ENCODE peak calls at places on chromosome 15, in eight cellular contexts. One of them, this sample, is unnamed.
A peak's percentile ranks its signal among the peaks of the same experiment; 100 is the strongest.

GRCh38 chr15:56963126-56963525 is 44.7 kb downstream of the TCF12 start:
- DNase-seq in transverse colon: no peak
- DNase-seq in stomach: no peak
- DNase-seq in A549: no peak
- DNase-seq in ovary: no peak
- DNase-seq in H1: no peak
- DNase-seq in SK-N-SH: no peak
- DNase-seq in sigmoid colon: no peak
- DNase-seq in this sample: no peak

GRCh38 chr15:50247819-50248650 is 17.5 kb downstream of the HDC start:
- DNase-seq in transverse colon: peak; percentile 53
- DNase-seq in stomach: peak; percentile 43
- DNase-seq in A549: no peak
- DNase-seq in ovary: no peak
- DNase-seq in H1: no peak
- DNase-seq in SK-N-SH: no peak
- DNase-seq in sigmoid colon: no peak
- DNase-seq in this sample: no peak

GRCh38 chr15:77002954-77003912 is 8.3 kb downstream of the PSTPIP1 start:
- DNase-seq in transverse colon: peak; percentile 73
- DNase-seq in stomach: peak; percentile 53
- DNase-seq in A549: no peak
- DNase-seq in ovary: no peak
- DNase-seq in H1: no peak
- DNase-seq in SK-N-SH: no peak
- DNase-seq in sigmoid colon: peak; percentile 80
- DNase-seq in this sample: no peak

GRCh38 chr15:60047701-60048100 is 43.6 kb downstream of the FOXB1 start:
- DNase-seq in transverse colon: no peak
- DNase-seq in stomach: no peak
- DNase-seq in A549: no peak
- DNase-seq in ovary: no peak
- DNase-seq in H1: no peak
- DNase-seq in SK-N-SH: no peak
- DNase-seq in sigmoid colon: no peak
- DNase-seq in this sample: no peak

GRCh38 chr15:68416158-68416535 is 15.8 kb downstream of the ITGA11 start:
- DNase-seq in transverse colon: no peak
- DNase-seq in stomach: no peak
- DNase-seq in A549: no peak
- DNase-seq in ovary: no peak
- DNase-seq in H1: peak; percentile 24
- DNase-seq in SK-N-SH: no peak
- DNase-seq in sigmoid colon: no peak
- DNase-seq in this sample: no peak

GRCh38 chr15:70279096-70279495 is 181.4 kb upstream of the TLE3 start:
- DNase-seq in transverse colon: no peak
- DNase-seq in stomach: no peak
- DNase-seq in A549: no peak
- DNase-seq in ovary: no peak
- DNase-seq in H1: no peak
- DNase-seq in SK-N-SH: no peak
- DNase-seq in sigmoid colon: no peak
- DNase-seq in this sample: no peak

GRCh38 chr15:68379759-68380290 is 52.1 kb downstream of the ITGA11 start:
- DNase-seq in transverse colon: no peak
- DNase-seq in stomach: peak; percentile 3
- DNase-seq in A549: no peak
- DNase-seq in ovary: peak; percentile 3
- DNase-seq in H1: peak; percentile 19
- DNase-seq in SK-N-SH: no peak
- DNase-seq in sigmoid colon: peak; percentile 18
- DNase-seq in this sample: no peak

GRCh38 chr15:77527831-77528231 is 104.9 kb downstream of the LINGO1 start:
- DNase-seq in transverse colon: no peak
- DNase-seq in stomach: no peak
- DNase-seq in A549: no peak
- DNase-seq in ovary: peak; percentile 46
- DNase-seq in H1: no peak
- DNase-seq in SK-N-SH: no peak
- DNase-seq in sigmoid colon: peak; percentile 50
- DNase-seq in this sample: no peak

GRCh38 chr15:39411102-39411989 is 169.5 kb upstream of the THBS1 start:
- DNase-seq in transverse colon: no peak
- DNase-seq in stomach: no peak
- DNase-seq in A549: no peak
- DNase-seq in ovary: no peak
- DNase-seq in H1: no peak
- DNase-seq in SK-N-SH: no peak
- DNase-seq in sigmoid colon: no peak
- DNase-seq in this sample: no peak

GRCh38 chr15:94287794-94288246 is 56.5 kb downstream of the MCTP2 start:
- DNase-seq in transverse colon: peak; percentile 43
- DNase-seq in stomach: peak; percentile 31
- DNase-seq in A549: no peak
- DNase-seq in ovary: no peak
- DNase-seq in H1: no peak
- DNase-seq in SK-N-SH: peak; percentile 14
- DNase-seq in sigmoid colon: no peak
- DNase-seq in this sample: no peak

GRCh38 chr15:40244961-40245523 is 6.2 kb downstream of the PAK6 start:
- DNase-seq in transverse colon: peak; percentile 5
- DNase-seq in stomach: peak; percentile 58
- DNase-seq in A549: no peak
- DNase-seq in ovary: no peak
- DNase-seq in H1: no peak
- DNase-seq in SK-N-SH: no peak
- DNase-seq in sigmoid colon: peak; percentile 40
- DNase-seq in this sample: peak; percentile 8

GRCh38 chr15:82298032-82298431 is 35.4 kb downstream of the SAXO2 start:
- DNase-seq in transverse colon: no peak
- DNase-seq in stomach: no peak
- DNase-seq in A549: no peak
- DNase-seq in ovary: no peak
- DNase-seq in H1: no peak
- DNase-seq in SK-N-SH: no peak
- DNase-seq in sigmoid colon: no peak
- DNase-seq in this sample: no peak

GRCh38 chr15:29518442-29518841 is 248.8 kb upstream of the NSMCE3 start:
- DNase-seq in transverse colon: no peak
- DNase-seq in stomach: no peak
- DNase-seq in A549: no peak
- DNase-seq in ovary: no peak
- DNase-seq in H1: no peak
- DNase-seq in SK-N-SH: no peak
- DNase-seq in sigmoid colon: no peak
- DNase-seq in this sample: no peak

GRCh38 chr15:51128701-51129100 is 34.0 kb upstream of the TNFAIP8L3 start:
- DNase-seq in transverse colon: no peak
- DNase-seq in stomach: no peak
- DNase-seq in A549: no peak
- DNase-seq in ovary: no peak
- DNase-seq in H1: no peak
- DNase-seq in SK-N-SH: no peak
- DNase-seq in sigmoid colon: no peak
- DNase-seq in this sample: no peak

GRCh38 chr15:95770191-95770590 is 560.3 kb upstream of the NR2F2 start:
- DNase-seq in transverse colon: no peak
- DNase-seq in stomach: no peak
- DNase-seq in A549: no peak
- DNase-seq in ovary: no peak
- DNase-seq in H1: no peak
- DNase-seq in SK-N-SH: no peak
- DNase-seq in sigmoid colon: no peak
- DNase-seq in this sample: no peak

GRCh38 chr15:28876131-28876844 is 9.5 kb upstream of the APBA2 start:
- DNase-seq in transverse colon: no peak
- DNase-seq in stomach: no peak
- DNase-seq in A549: no peak
- DNase-seq in ovary: no peak
- DNase-seq in H1: peak; percentile 71
- DNase-seq in SK-N-SH: no peak
- DNase-seq in sigmoid colon: no peak
- DNase-seq in this sample: no peak

GRCh38 chr15:45027220-45027619 is 4.2 kb downstream of the SORD start:
- DNase-seq in transverse colon: no peak
- DNase-seq in stomach: no peak
- DNase-seq in A549: no peak
- DNase-seq in ovary: no peak
- DNase-seq in H1: no peak
- DNase-seq in SK-N-SH: peak; percentile 41
- DNase-seq in sigmoid colon: no peak
- DNase-seq in this sample: no peak

GRCh38 chr15:90036343-90036742 is 35.2 kb downstream of the ZNF710 start:
- DNase-seq in transverse colon: peak; percentile 9
- DNase-seq in stomach: no peak
- DNase-seq in A549: no peak
- DNase-seq in ovary: no peak
- DNase-seq in H1: no peak
- DNase-seq in SK-N-SH: no peak
- DNase-seq in sigmoid colon: peak; percentile 38
- DNase-seq in this sample: no peak

GRCh38 chr15:90037510-90037860 is 36.4 kb downstream of the ZNF710 start:
- DNase-seq in transverse colon: no peak
- DNase-seq in stomach: no peak
- DNase-seq in A549: no peak
- DNase-seq in ovary: no peak
- DNase-seq in H1: no peak
- DNase-seq in SK-N-SH: no peak
- DNase-seq in sigmoid colon: no peak
- DNase-seq in this sample: no peak

GRCh38 chr15:90037961-90038633 is 37.0 kb downstream of the ZNF710 start:
- DNase-seq in transverse colon: no peak
- DNase-seq in stomach: no peak
- DNase-seq in A549: no peak
- DNase-seq in ovary: no peak
- DNase-seq in H1: no peak
- DNase-seq in SK-N-SH: no peak
- DNase-seq in sigmoid colon: peak; percentile 58
- DNase-seq in this sample: no peak

GRCh38 chr15:90035835-90036220 is 34.7 kb downstream of the ZNF710 start:
- DNase-seq in transverse colon: peak; percentile 19
- DNase-seq in stomach: no peak
- DNase-seq in A549: no peak
- DNase-seq in ovary: no peak
- DNase-seq in H1: no peak
- DNase-seq in SK-N-SH: no peak
- DNase-seq in sigmoid colon: peak; percentile 67
- DNase-seq in this sample: no peak

GRCh38 chr15:90036806-90037509 is 35.8 kb downstream of the ZNF710 start:
- DNase-seq in transverse colon: peak; percentile 6
- DNase-seq in stomach: no peak
- DNase-seq in A549: no peak
- DNase-seq in ovary: no peak
- DNase-seq in H1: no peak
- DNase-seq in SK-N-SH: no peak
- DNase-seq in sigmoid colon: peak; percentile 50
- DNase-seq in this sample: no peak
- H3K4me1 ChIP-seq in transverse colon: peaks cover 28% of the 10 kb centered on the region
- H3K4me1 ChIP-seq in stomach: peaks cover 69% of the 10 kb centered on the region
- H3K4me1 ChIP-seq in A549: peaks cover 32% of the 10 kb centered on the region
- H3K4me1 ChIP-seq in ovary: peaks cover 22% of the 10 kb centered on the region
- H3K4me1 ChIP-seq in H1: no peaks in the 10 kb centered on the region
- H3K4me1 ChIP-seq in SK-N-SH: peaks cover 18% of the 10 kb centered on the region
- H3K4me1 ChIP-seq in sigmoid colon: no peaks in the 10 kb centered on the region
- H3K4me1 ChIP-seq in this sample: peaks cover 70% of the 10 kb centered on the region

DNA sequence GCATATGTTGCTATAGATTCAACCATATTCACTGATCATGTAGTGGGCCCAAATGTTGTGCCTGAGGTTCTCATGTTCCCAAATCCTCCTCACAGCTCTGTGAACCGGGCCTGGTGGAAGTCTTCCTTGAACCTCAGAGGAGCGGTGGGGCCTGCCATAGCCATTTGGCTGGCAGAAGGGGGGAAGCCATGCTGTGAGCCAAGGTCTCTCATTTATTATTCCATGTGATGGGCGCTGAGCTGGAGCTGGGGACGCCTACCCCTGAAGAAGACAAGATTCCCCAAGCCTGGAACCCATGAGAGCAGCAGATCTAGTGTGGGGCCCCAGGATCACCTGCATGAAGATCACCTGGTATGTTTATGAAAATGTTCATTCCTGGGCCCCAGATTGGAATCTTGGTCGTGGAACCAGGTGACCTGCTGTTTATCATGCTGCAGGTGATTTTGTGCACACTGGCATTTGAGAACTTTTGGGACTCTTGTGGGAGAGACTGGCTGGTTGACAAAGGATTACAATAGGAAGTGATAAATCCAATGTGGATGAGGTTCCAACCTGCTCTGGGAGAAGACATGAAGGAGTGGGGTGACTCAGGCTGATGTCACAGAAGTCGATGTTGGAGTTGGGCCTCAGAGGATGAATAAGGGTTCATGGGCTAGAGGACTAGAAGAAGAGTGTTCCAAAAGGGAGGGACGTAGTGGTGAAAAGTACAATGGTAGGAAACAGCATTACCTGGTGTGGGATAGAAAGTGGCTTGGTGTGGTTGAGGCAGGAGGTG is 102.1 kb downstream of the ASB7 start:
- DNase-seq in transverse colon: no peak
- DNase-seq in stomach: no peak
- DNase-seq in A549: no peak
- DNase-seq in ovary: no peak
- DNase-seq in H1: no peak
- DNase-seq in SK-N-SH: no peak
- DNase-seq in sigmoid colon: no peak
- DNase-seq in this sample: no peak
- TF ChIP-seq EP300 in transverse colon: no peak
- TF ChIP-seq EP300 in stomach: no peak
- TF ChIP-seq EP300 in A549: no peak
- TF ChIP-seq EP300 in ovary: no peak
- TF ChIP-seq EP300 in H1: no peak
- TF ChIP-seq EP300 in SK-N-SH: no peak
- TF ChIP-seq EP300 in sigmoid colon: no peak
- TF ChIP-seq EP300 in this sample: no peak

GRCh38 chr15:71294251-71294635 is 179.0 kb downstream of the THSD4 start:
- DNase-seq in transverse colon: no peak
- DNase-seq in stomach: no peak
- DNase-seq in A549: no peak
- DNase-seq in ovary: no peak
- DNase-seq in H1: no peak
- DNase-seq in SK-N-SH: no peak
- DNase-seq in sigmoid colon: no peak
- DNase-seq in this sample: no peak
- H3K27ac ChIP-seq in transverse colon: peak overlapping the region; percentile 65
- H3K27ac ChIP-seq in stomach: peak overlapping the region; percentile 18
- H3K27ac ChIP-seq in A549: peak overlapping the region; percentile 96
- H3K27ac ChIP-seq in ovary: no peak overlapping the region
- H3K27ac ChIP-seq in H1: no peak overlapping the region
- H3K27ac ChIP-seq in SK-N-SH: peak overlapping the region; percentile 98
- H3K27ac ChIP-seq in sigmoid colon: no peak overlapping the region
- H3K27ac ChIP-seq in this sample: no peak overlapping the region

DNA sequence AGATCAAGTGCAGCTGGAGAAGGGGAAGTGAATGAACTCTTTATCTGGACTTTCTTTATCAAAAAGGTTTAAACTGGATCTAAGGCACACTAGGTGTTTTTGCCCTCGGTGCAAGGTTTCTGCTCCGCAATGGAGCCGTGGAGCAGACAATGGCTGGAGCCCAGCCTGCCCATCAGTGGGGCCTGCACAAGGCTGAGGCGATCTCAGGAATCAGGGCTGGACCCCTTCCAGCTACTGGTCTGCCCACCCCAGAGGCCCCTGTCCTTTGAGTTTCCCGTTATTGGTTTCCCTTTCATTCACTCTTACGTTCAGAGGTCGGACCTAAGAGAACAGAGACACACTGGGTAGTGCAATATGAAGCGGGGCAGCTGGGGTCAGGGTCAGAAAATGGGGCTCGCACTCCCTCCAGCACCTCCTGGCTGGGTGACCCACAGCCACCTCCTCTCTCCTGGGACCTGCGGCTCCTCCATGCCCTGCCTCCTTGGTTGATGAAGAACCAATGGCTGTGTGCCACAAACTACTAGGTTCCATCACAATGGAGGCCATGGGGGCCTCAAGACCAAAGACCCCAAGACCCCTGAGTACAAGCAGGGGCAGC is 164.6 kb downstream of the CHSY1 start:
- DNase-seq in transverse colon: no peak
- DNase-seq in stomach: no peak
- DNase-seq in A549: no peak
- DNase-seq in ovary: peak; percentile 28
- DNase-seq in H1: no peak
- DNase-seq in SK-N-SH: no peak
- DNase-seq in sigmoid colon: no peak
- DNase-seq in this sample: no peak
- H3K4me1 ChIP-seq in transverse colon: no peaks in the 10 kb centered on the region
- H3K4me1 ChIP-seq in stomach: peaks cover 30% of the 10 kb centered on the region
- H3K4me1 ChIP-seq in A549: no peaks in the 10 kb centered on the region
- H3K4me1 ChIP-seq in ovary: peaks cover 14% of the 10 kb centered on the region
- H3K4me1 ChIP-seq in H1: no peaks in the 10 kb centered on the region
- H3K4me1 ChIP-seq in SK-N-SH: no peaks in the 10 kb centered on the region
- H3K4me1 ChIP-seq in sigmoid colon: no peaks in the 10 kb centered on the region
- H3K4me1 ChIP-seq in this sample: peaks cover 39% of the 10 kb centered on the region